ENCODE peak calls at places on chromosomes 2 and 18, in nine cellular contexts. E is NCI-H1417 treated with DMSO at 0.1 percent for 48 hours; S is epithelial cell of proximal tubule; C is activated T-cell treated with anti-CD3 and anti-CD28 coated beads, Interleukin-2, amount 50 U/mL, for 48 hours; V is left ventricle myocardium inferior; X is hypothalamus; Z is iPS-NIHi11; D is right cardiac atrium; F is GM12891. J is an unnamed sample.

GRCh38 chr2:218954541-218955300 is 4.7 kb upstream of the CDK5R2 start:
- DNase-seq in E (no peak), S (no peak), C (no peak), V (no peak), X (no peak), Z (no peak), D (no peak), F (no peak), J (no peak)

GRCh38 chr2:122152571-122152970 is 397.1 kb downstream of the TSN start:
- DNase-seq in E (no peak), S (no peak), C (no peak), V (no peak), X (no peak), Z (no peak), D (no peak), F (no peak), J (no peak)

GRCh38 chr2:85987266-85988178 is 98.7 kb upstream of the ST3GAL5 start:
- DNase-seq in E (no peak), S (no peak), C (no peak), V (no peak), X (no peak), Z (no peak), D (peak), F (no peak), J (no peak)

GRCh38 chr2:57552885-57553284 is 493.7 kb upstream of the VRK2 start:
- DNase-seq in E (no peak), S (no peak), C (no peak), V (no peak), X (no peak), Z (no peak), D (no peak), F (no peak), J (no peak)

GRCh38 chr2:222483513-222484039 is 59.2 kb downstream of the SGPP2 start:
- DNase-seq in E (no peak), S (no peak), C (no peak), V (peak), X (no peak), Z (no peak), D (no peak), F (no peak), J (no peak)

GRCh38 chr18:33560686-33561370 is 17.2 kb upstream of the ASXL3 start:
- DNase-seq in E (no peak), S (no peak), C (no peak), V (no peak), X (no peak), Z (peak), D (no peak), F (no peak), J (peak)

GRCh38 chr2:118834440-118834810 is 13.0 kb downstream of the EN1 start:
- DNase-seq in E (no peak), S (no peak), C (no peak), V (no peak), X (no peak), Z (peak), D (no peak), F (no peak), J (no peak)

GRCh38 chr2:84781942-84782716 is 98.8 kb downstream of the TRABD2A start:
- DNase-seq in E (no peak), S (no peak), C (peak), V (no peak), X (no peak), Z (no peak), D (peak), F (no peak), J (peak)

GRCh38 chr2:100281521-100282438 is 40.5 kb downstream of the LONRF2 start:
- DNase-seq in E (no peak), S (no peak), C (no peak), V (no peak), X (no peak), Z (no peak), D (no peak), F (no peak), J (peak)

GRCh38 chr2:237257471-237257951 is 156.5 kb downstream of the COL6A3 start:
- DNase-seq in E (no peak), S (no peak), C (no peak), V (peak), X (no peak), Z (no peak), D (peak), F (no peak), J (peak)

GRCh38 chr2:191758420-191759199 is 80.7 kb downstream of the NABP1 start:
- DNase-seq in E (no peak), S (peak), C (peak), V (no peak), X (no peak), Z (peak), D (peak), F (peak), J (peak)

GRCh38 chr2:37375721-37376399 is 31.4 kb downstream of the QPCT start:
- DNase-seq in E (no peak), S (no peak), C (no peak), V (no peak), X (no peak), Z (no peak), D (no peak), F (no peak), J (no peak)

GRCh38 chr2:227464851-227465250 is 7.1 kb upstream of the AGFG1 start:
- DNase-seq in E (no peak), S (no peak), C (no peak), V (no peak), X (no peak), Z (no peak), D (no peak), F (no peak), J (no peak)

GRCh38 chr2:10142640-10142965 is 20.1 kb downstream of the RRM2 start:
- DNase-seq in E (no peak), S (no peak), C (no peak), V (no peak), X (no peak), Z (no peak), D (no peak), F (no peak), J (no peak)

GRCh38 chr2:177783835-177784448 is 288.6 kb downstream of the PDE11A start:
- DNase-seq in E (no peak), S (no peak), C (no peak), V (no peak), X (no peak), Z (no peak), D (no peak), F (no peak), J (peak)

GRCh38 chr2:47265751-47266231 is 110.7 kb upstream of the STPG4 start:
- DNase-seq in E (no peak), S (no peak), C (no peak), V (no peak), X (no peak), Z (no peak), D (no peak), F (no peak), J (peak)

J was measured in astrocyte.